ENCODE peak calls at places on chromosome 19, in nine cellular contexts. E is PC-9; Y is thoracic aorta; S is effector memory CD4-positive, alpha-beta T cell; B is BE2C; W is breast epithelium; G is endodermal cell; D is IMR-90; C is tibial nerve. P is an unnamed sample. For H3K4me1 and H3K36me3, the result is how much of the 10 kb centered on the place peaks cover.

GRCh38 chr19:2962018-2962670 is 15.2 kb upstream of the TLE6 start:
- DNase-seq in E (peak), Y (no peak), S (peak), B (peak), W (no peak), G (peak), D (peak), C (peak), P (no peak)

GRCh38 chr19:2815191-2815614 is 4.5 kb upstream of the ZNF554 start:
- DNase-seq in E (no peak), Y (no peak), S (no peak), B (no peak), W (no peak), G (no peak), D (no peak), C (no peak), P (no peak)

GRCh38 chr19:50705422-50706019 is 14.1 kb downstream of the SHANK1 start:
- DNase-seq in E (peak), Y (no peak), S (no peak), B (peak), W (no peak), G (peak), D (peak), C (no peak), P (no peak)

GRCh38 chr19:16067205-16067938 is 8.9 kb upstream of the TPM4 start:
- DNase-seq in E (peak), Y (peak), S (no peak), B (no peak), W (peak), G (no peak), D (peak), C (no peak), P (no peak)

GRCh38 chr19:17254636-17255035 is 8.9 kb upstream of the NR2F6 start:
- DNase-seq in E (no peak), Y (no peak), S (no peak), B (no peak), W (no peak), G (no peak), D (no peak), C (no peak), P (no peak)

GRCh38 chr19:44912854-44913253 is 1.6 kb upstream of the APOC1 start:
- DNase-seq in E (no peak), Y (no peak), S (no peak), B (no peak), W (no peak), G (no peak), D (no peak), C (no peak), P (no peak)

GRCh38 chr19:38409631-38410133 is 6.8 kb downstream of the FAM98C start:
- DNase-seq in E (no peak), Y (no peak), S (no peak), B (no peak), W (no peak), G (no peak), D (peak), C (no peak), P (no peak)

GRCh38 chr19:15280048-15280725 is 47.9 kb upstream of the EPHX3 start:
- DNase-seq in E (no peak), Y (no peak), S (no peak), B (peak), W (no peak), G (no peak), D (peak), C (no peak), P (no peak)

GRCh38 chr19:44577566-44577874 is 35.8 kb upstream of the IGSF23 start:
- DNase-seq in E (no peak), Y (no peak), S (no peak), B (no peak), W (no peak), G (peak), D (no peak), C (no peak), P (no peak)

GRCh38 chr19:48480151-48480475 is 10.9 kb downstream of the CYTH2 start:
- DNase-seq in E (no peak), Y (no peak), S (no peak), B (no peak), W (no peak), G (no peak), D (no peak), C (peak), P (no peak)

GRCh38 chr19:42433503-42434260 is 6.5 kb upstream of the LIPE start:
- DNase-seq in E (peak), Y (no peak), S (peak), B (peak), W (peak), G (peak), D (peak), C (peak), P (no peak)

GRCh38 chr19:38734426-38735256 is 9.6 kb downstream of the CAPN12 start:
- DNase-seq in E (peak), Y (no peak), S (peak), B (no peak), W (no peak), G (peak), D (no peak), C (no peak), P (no peak)

GRCh38 chr19:35911790-35912189 is 3.7 kb upstream of the TYROBP start:
- DNase-seq in E (peak), Y (no peak), S (no peak), B (no peak), W (peak), G (no peak), D (peak), C (no peak), P (no peak)

GRCh38 chr19:35437152-35437951 is 10.7 kb upstream of the FFAR2 start:
- DNase-seq in E (no peak), Y (no peak), S (no peak), B (no peak), W (no peak), G (no peak), D (no peak), C (no peak), P (no peak)

GRCh38 chr19:56562766-56563165 is 4.5 kb upstream of the ZNF470 start:
- DNase-seq in E (no peak), Y (no peak), S (no peak), B (no peak), W (no peak), G (no peak), D (no peak), C (no peak), P (no peak)

GRCh38 chr19:47176071-47176626 is 45.5 kb downstream of the SAE1 start:
- DNase-seq in E (no peak), Y (no peak), S (no peak), B (no peak), W (no peak), G (no peak), D (peak), C (no peak), P (no peak)
- H3K4me1 ChIP-seq in E (under half), Y (under half), S (under half), B (under half), W (under half), G (under half), D (under half), C (under half), P (under half)

GRCh38 chr19:12647490-12648071 is 19.0 kb downstream of the MAN2B1 start:
- DNase-seq in E (no peak), Y (no peak), S (no peak), B (peak), W (peak), G (peak), D (no peak), C (peak), P (no peak)

GRCh38 chr19:12648088-12648487 is 18.5 kb downstream of the MAN2B1 start:
- DNase-seq in E (no peak), Y (no peak), S (no peak), B (no peak), W (no peak), G (peak), D (no peak), C (no peak), P (no peak)

GRCh38 chr19:12646551-12646950 is 20.0 kb downstream of the MAN2B1 start:
- DNase-seq in E (no peak), Y (no peak), S (no peak), B (no peak), W (no peak), G (no peak), D (no peak), C (no peak), P (no peak)

GRCh38 chr19:12649941-12650340 is 16.6 kb downstream of the MAN2B1 start:
- DNase-seq in E (no peak), Y (no peak), S (no peak), B (no peak), W (no peak), G (no peak), D (no peak), C (no peak), P (no peak)

GRCh38 chr19:12647047-12647446 is 19.5 kb downstream of the MAN2B1 start:
- DNase-seq in E (no peak), Y (no peak), S (no peak), B (no peak), W (no peak), G (no peak), D (no peak), C (no peak), P (no peak)
- H3K36me3 ChIP-seq in E (under half), Y (under half), S (under half), B (under half), W (under half), G (under half), D (under half), C (under half), P (under half)

GRCh38 chr19:18594096-18594823 is 5.7 kb downstream of the REX1BD start:
- DNase-seq in E (peak), Y (no peak), S (peak), B (peak), W (peak), G (peak), D (peak), C (peak), P (no peak)
- H3K4me3 ChIP-seq in E (peak), Y (peak), S (peak), B (peak), W (peak), G (peak), D (peak), C (peak), P (peak)

DNA sequence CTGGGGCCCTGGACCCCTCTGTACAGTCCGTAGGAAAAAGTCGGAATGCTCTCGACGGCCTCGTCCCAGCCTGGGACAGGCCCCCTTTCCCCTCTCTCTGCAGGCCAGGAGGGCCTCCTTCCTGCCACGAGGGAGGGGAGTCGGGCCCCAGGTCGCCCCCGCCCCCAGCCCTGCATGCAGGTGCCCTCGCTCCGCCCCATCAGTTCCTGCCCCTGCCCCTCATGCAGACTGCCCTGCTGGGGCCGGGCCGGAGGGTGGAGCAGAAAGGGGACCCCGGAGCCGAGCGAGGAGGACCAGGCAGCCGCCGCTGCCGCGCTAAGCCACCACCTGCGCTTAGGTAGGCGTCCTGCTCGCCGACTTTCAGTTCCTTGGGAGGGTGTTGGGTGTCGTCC is 7.3 kb downstream of the LYL1 start:
- DNase-seq in E (no peak), Y (no peak), S (no peak), B (no peak), W (no peak), G (peak), D (no peak), C (no peak), P (no peak)
- H3K4me1 ChIP-seq in E (under half), Y (under half), S (under half), B (under half), W (under half), G (under half), D (under half), C (under half), P (under half)